ENCODE peak calls at places on chromosomes 5 and 9, in ten cellular contexts. O, D, P, B, W, A, Y, X, Z and E are unnamed samples.

GRCh38 chr5:147822686-147823491 is 8.6 kb downstream of the SPINK1 start:
- DNase-seq in P (peak), B (no peak), Z (peak), Y (no peak), X (no peak), A (peak), W (no peak), O (no peak), D (no peak), E (peak)

GRCh38 chr5:74441616-74442015 is 198.9 kb downstream of the ENC1 start:
- DNase-seq in W (no peak), Y (no peak), B (no peak), X (no peak), A (no peak), Z (no peak), D (no peak), O (no peak), P (no peak), E (no peak)

GRCh38 chr9:95515272-95516113 is 1.3 kb downstream of the PTCH1 start:
- DNase-seq in A (no peak), Z (no peak), D (no peak), X (peak), W (peak), O (no peak), B (no peak), P (peak), Y (no peak), E (no peak)

GRCh38 chr5:36367524-36367923 is 65.8 kb upstream of the RANBP3L start:
- DNase-seq in Z (peak), O (no peak), B (no peak), A (no peak), X (no peak), D (no peak), W (no peak), Y (no peak), P (no peak), E (no peak)

GRCh38 chr5:170296935-170297588 is 515 bp downstream of the LCP2 start:
- DNase-seq in P (peak), W (no peak), B (no peak), A (no peak), D (no peak), X (no peak), O (no peak), Y (no peak), Z (no peak), E (peak)

GRCh38 chr5:72209515-72210115 is 102.3 kb downstream of the MAP1B start:
- DNase-seq in Y (no peak), Z (peak), O (no peak), A (no peak), B (no peak), D (no peak), P (peak), X (no peak), W (no peak), E (no peak)

GRCh38 chr9:114588671-114589526 is 1.3 kb downstream of the ATP6V1G1 start:
- DNase-seq in B (no peak), Z (no peak), O (no peak), X (no peak), W (no peak), Y (no peak), D (no peak), P (no peak), A (no peak), E (peak)

GRCh38 chr9:96047116-96047639 is 171.7 kb downstream of the ERCC6L2 start:
- DNase-seq in Y (no peak), P (no peak), W (no peak), B (no peak), A (no peak), D (no peak), X (peak), O (no peak), Z (no peak), E (no peak)

GRCh38 chr5:41176952-41177351 is 36.4 kb downstream of the C6 start:
- DNase-seq in W (no peak), Z (no peak), X (no peak), D (no peak), Y (no peak), A (no peak), B (no peak), P (no peak), O (no peak), E (no peak)

GRCh38 chr5:82147860-82148573 is 130.1 kb downstream of the RPS23 start:
- DNase-seq in O (no peak), D (no peak), B (no peak), W (no peak), A (peak), X (no peak), P (peak), Z (no peak), Y (no peak), E (no peak)

GRCh38 chr5:1732955-1733354 is 66.7 kb downstream of the MRPL36 start:
- DNase-seq in W (no peak), B (no peak), X (peak), A (peak), O (no peak), D (peak), Y (no peak), P (no peak), Z (peak), E (no peak)

GRCh38 chr5:132679717-132680380 is 6.1 kb downstream of the IL4 start:
- DNase-seq in O (no peak), A (peak), D (no peak), Y (no peak), X (peak), P (no peak), B (no peak), Z (no peak), W (no peak), E (no peak)

GRCh38 chr5:11258001-11258400 is 497.0 kb upstream of the DAP start:
- DNase-seq in O (no peak), D (no peak), B (no peak), Z (no peak), P (no peak), X (no peak), Y (no peak), W (no peak), A (no peak), E (no peak)

GRCh38 chr5:56475689-56476486 is 242.8 kb upstream of the ANKRD55 start:
- DNase-seq in B (no peak), X (no peak), D (no peak), O (no peak), Y (no peak), P (no peak), A (no peak), Z (no peak), W (no peak), E (no peak)

GRCh38 chr5:57338068-57338848 is 144.4 kb downstream of the ACTBL2 start:
- DNase-seq in A (no peak), O (no peak), Z (no peak), P (peak), X (no peak), B (no peak), W (no peak), Y (no peak), D (no peak), E (peak)

GRCh38 chr9:116958886-116959285 is 271.8 kb downstream of the TRIM32 start:
- DNase-seq in Z (no peak), A (no peak), B (no peak), Y (no peak), P (no peak), X (no peak), W (no peak), O (no peak), D (no peak), E (no peak)

GRCh38 chr5:125210241-125210947 is 464.0 kb upstream of the ZNF608 start:
- DNase-seq in D (no peak), Y (no peak), P (no peak), O (no peak), A (no peak), Z (no peak), B (no peak), X (no peak), W (no peak), E (no peak)

GRCh38 chr5:134458234-134458633 is 46.6 kb upstream of the CDKN2AIPNL start:
- DNase-seq in P (no peak), Z (peak), A (peak), Y (peak), D (no peak), B (no peak), W (peak), O (no peak), X (peak), E (no peak)

GRCh38 chr9:121568541-121569265 is 69.1 kb upstream of the GGTA1 start:
- DNase-seq in P (no peak), B (no peak), D (no peak), A (no peak), Y (peak), O (no peak), X (no peak), W (peak), Z (no peak), E (no peak)

GRCh38 chr5:180133971-180134508 is 62.5 kb upstream of the RNF130 start:
- DNase-seq in Y (no peak), B (peak), P (no peak), A (no peak), D (peak), Z (no peak), O (no peak), X (peak), W (no peak), E (no peak)

GRCh38 chr9:124441291-124441690 is 9.0 kb upstream of the ADGRD2 start:
- DNase-seq in B (no peak), Z (no peak), O (no peak), X (peak), D (peak), Y (no peak), A (no peak), P (no peak), W (no peak), E (no peak)

GRCh38 chr5:172820046-172820767 is 13.8 kb upstream of the ERGIC1 start:
- DNase-seq in D (no peak), Z (peak), P (no peak), Y (no peak), X (no peak), O (no peak), A (no peak), W (no peak), B (no peak), E (no peak)

GRCh38 chr5:141051526-141051876 is 327 bp downstream of the PCDHB1 start:
- DNase-seq in P (no peak), Z (no peak), O (no peak), Y (no peak), W (no peak), A (no peak), D (no peak), X (no peak), B (no peak), E (no peak)

GRCh38 chr5:67310169-67310568 is 113.6 kb upstream of the CD180 start:
- DNase-seq in X (no peak), P (no peak), O (no peak), W (no peak), A (no peak), Z (no peak), D (no peak), Y (no peak), B (no peak), E (no peak)

GRCh38 chr9:6552738-6553121 is 92.8 kb downstream of the GLDC start:
- DNase-seq in Z (no peak), W (no peak), Y (no peak), X (no peak), B (no peak), D (no peak), O (no peak), P (no peak), A (no peak), E (no peak)

GRCh38 chr5:43514471-43514815 is 505 bp downstream of the C5orf34 start:
- DNase-seq in X (no peak), D (no peak), A (no peak), Z (no peak), W (no peak), P (no peak), B (no peak), Y (no peak), O (no peak), E (no peak)

GRCh38 chr5:175867587-175868347 is 3.6 kb upstream of the CPLX2 start:
- DNase-seq in Y (no peak), X (no peak), D (peak), O (no peak), A (no peak), P (peak), W (no peak), Z (no peak), B (no peak), E (peak)

GRCh38 chr9:22030101-22030598 is 21.0 kb upstream of the CDKN2B start:
- DNase-seq in P (no peak), D (no peak), Z (no peak), B (no peak), O (no peak), A (no peak), W (no peak), X (no peak), Y (no peak), E (no peak)

GRCh38 chr9:14326264-14326826 is 12.4 kb upstream of the NFIB start:
- DNase-seq in Y (no peak), B (no peak), D (no peak), O (no peak), Z (peak), A (no peak), X (no peak), P (peak), W (no peak), E (no peak)

GRCh38 chr5:6765612-6766525 is 52.6 kb downstream of the TENT4A start:
- DNase-seq in P (peak), X (peak), A (peak), Y (peak), Z (peak), B (no peak), D (no peak), O (peak), W (peak), E (peak)

GRCh38 chr5:107129051-107129450 is 541.7 kb downstream of the EFNA5 start:
- DNase-seq in Y (no peak), A (no peak), O (no peak), W (no peak), Z (no peak), D (no peak), X (no peak), B (no peak), P (no peak), E (no peak)

GRCh38 chr5:109681763-109682162 is 8.0 kb upstream of the MAN2A1 start:
- DNase-seq in O (no peak), Y (no peak), Z (no peak), A (no peak), D (no peak), W (no peak), X (no peak), P (no peak), B (no peak), E (no peak)

GRCh38 chr5:144202725-144203124 is 32.1 kb downstream of the KCTD16 start:
- DNase-seq in W (no peak), A (no peak), B (no peak), O (no peak), P (peak), Y (no peak), D (no peak), X (no peak), Z (no peak), E (no peak)

GRCh38 chr5:144206136-144206535 is 35.5 kb downstream of the KCTD16 start:
- DNase-seq in P (no peak), D (no peak), W (no peak), A (no peak), Y (no peak), O (no peak), Z (no peak), X (no peak), B (no peak), E (no peak)

GRCh38 chr5:144203750-144204596 is 33.3 kb downstream of the KCTD16 start:
- DNase-seq in B (peak), X (no peak), Z (peak), P (peak), D (no peak), O (peak), A (peak), W (no peak), Y (no peak), E (peak)

GRCh38 chr5:144207875-144208444 is 37.3 kb downstream of the KCTD16 start:
- DNase-seq in O (no peak), X (no peak), A (no peak), Z (no peak), P (no peak), W (no peak), B (no peak), Y (no peak), D (no peak), E (no peak)

GRCh38 chr5:144205141-144205551 is 34.5 kb downstream of the KCTD16 start:
- DNase-seq in A (no peak), X (no peak), Z (no peak), W (no peak), P (no peak), D (no peak), O (no peak), B (no peak), Y (no peak), E (no peak)
- TF ChIP-seq POLR2A in A (no peak), X (no peak), Z (no peak), W (no peak), P (no peak), D (no peak), O (no peak), B (no peak), Y (no peak), E (no peak)

DNA sequence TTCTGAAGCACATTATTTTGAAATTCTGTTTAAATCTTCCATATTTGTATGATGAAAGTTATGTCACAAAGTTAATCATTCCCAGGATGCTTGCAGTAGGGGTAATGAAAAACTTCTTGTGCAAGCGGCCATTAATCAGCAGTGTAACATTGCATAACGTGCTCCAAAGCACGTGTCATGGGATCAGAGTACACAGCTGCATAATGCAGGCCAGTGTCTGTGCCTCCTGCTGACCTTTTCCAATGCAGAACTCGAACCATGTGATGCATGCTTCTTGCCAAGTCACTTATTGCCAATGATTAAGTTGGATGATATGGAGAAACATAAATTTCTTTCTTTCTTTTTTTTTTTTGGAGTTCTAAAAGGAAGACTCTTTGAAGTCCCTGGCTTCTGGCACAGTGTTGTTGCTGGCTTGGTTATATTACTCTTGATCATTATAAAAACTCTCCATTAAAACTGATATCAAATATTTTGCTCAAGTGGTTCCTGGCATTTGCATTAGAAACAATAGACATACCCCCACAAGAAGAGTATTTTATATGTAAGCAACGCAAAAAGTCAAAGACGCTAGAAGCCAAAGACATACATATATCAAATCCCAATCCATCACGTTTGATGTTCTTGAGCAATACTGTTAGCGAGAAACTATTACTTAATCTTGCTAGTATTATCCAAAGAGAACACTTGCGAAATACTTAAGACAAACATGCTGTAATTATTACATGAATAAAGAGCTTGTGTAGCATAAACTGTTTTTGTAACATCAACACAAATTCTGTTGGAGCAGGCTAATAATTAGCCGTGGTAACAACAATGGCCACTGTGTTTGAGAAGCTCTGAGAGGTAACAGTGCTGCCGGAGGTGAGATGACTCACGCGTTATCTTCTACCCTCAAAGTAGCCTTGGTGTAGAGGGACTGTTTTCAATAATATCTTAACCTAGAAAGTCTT is 164.2 kb downstream of the AUH start:
- DNase-seq in B (peak), O (peak), P (peak), A (peak), W (no peak), Y (peak), X (no peak), Z (peak), D (peak), E (peak)
- TF ChIP-seq POLR2A in B (peak), O (no peak), P (no peak), A (no peak), W (no peak), Y (peak), X (no peak), Z (no peak), D (peak), E (no peak)

GRCh38 chr5:114055318-114055788 is 306.5 kb upstream of the KCNN2 start:
- DNase-seq in W (peak), B (no peak), Z (peak), D (no peak), X (no peak), O (no peak), P (no peak), A (no peak), Y (peak), E (no peak)
- TF ChIP-seq POLR2A in W (no peak), B (no peak), Z (no peak), D (no peak), X (no peak), O (no peak), P (no peak), A (no peak), Y (no peak), E (no peak)

DNA sequence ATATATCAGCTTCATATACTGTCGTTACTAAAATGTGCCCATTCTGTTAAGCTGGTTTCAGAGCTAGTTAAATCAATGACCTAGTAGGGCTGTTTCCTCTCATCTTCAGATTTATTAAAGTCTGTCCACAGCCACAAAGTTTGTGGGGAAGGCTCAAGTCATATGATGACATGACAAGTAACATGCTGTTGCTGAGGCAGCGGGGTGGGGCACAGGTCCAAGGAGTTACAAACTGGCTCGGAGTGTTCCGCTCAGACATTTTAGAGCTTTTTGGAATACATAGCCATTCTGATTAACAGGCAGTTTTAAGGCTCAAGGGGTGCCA is 2.7 kb upstream of the ANP32B start:
- DNase-seq in O (no peak), Y (no peak), P (no peak), D (no peak), B (no peak), A (peak), W (no peak), X (no peak), Z (peak), E (peak)
- TF ChIP-seq POLR2A in O (no peak), Y (no peak), P (no peak), D (no peak), B (no peak), A (no peak), W (no peak), X (no peak), Z (no peak), E (no peak)

GRCh38 chr9:35730486-35730854 is 1.5 kb downstream of the TLN1 start:
- DNase-seq in P (no peak), O (no peak), W (no peak), A (no peak), Y (no peak), X (no peak), Z (no peak), B (no peak), D (no peak), E (peak)

GRCh38 chr9:35733109-35733541 is 659 bp downstream of the CREB3 start:
- DNase-seq in X (no peak), Z (peak), D (no peak), P (peak), O (no peak), A (no peak), Y (no peak), B (no peak), W (no peak), E (peak)

GRCh38 chr9:35734096-35734495 is 1.6 kb downstream of the CREB3 start:
- DNase-seq in Y (no peak), W (no peak), D (no peak), Z (no peak), X (no peak), O (no peak), B (no peak), P (no peak), A (no peak), E (no peak)

GRCh38 chr9:35731415-35732184 is 395 bp downstream of the TLN1 start:
- DNase-seq in O (no peak), D (no peak), A (peak), Y (no peak), W (no peak), B (peak), Z (no peak), P (peak), X (no peak), E (no peak)

GRCh38 chr9:35732185-35733108 is at the start of the genes CREB3 and TLN1:
- DNase-seq in W (peak), P (peak), O (peak), Y (peak), X (peak), D (peak), Z (peak), A (peak), B (peak), E (peak)
- TF ChIP-seq POLR2A in W (peak), P (peak), O (peak), Y (peak), X (no peak), D (peak), Z (peak), A (no peak), B (peak), E (peak)

GRCh38 chr5:34656001-34656699 is at the start of gene RAI14:
- DNase-seq in A (peak), X (peak), Z (peak), B (no peak), Y (peak), D (peak), O (peak), W (peak), P (peak), E (no peak)
- TF ChIP-seq POLR2A in A (no peak), X (no peak), Z (peak), B (peak), Y (peak), D (peak), O (peak), W (peak), P (no peak), E (no peak)

GRCh38 chr5:138463335-138464017 is 1.8 kb upstream of the EGR1 start:
- DNase-seq in O (no peak), B (no peak), Y (peak), P (peak), Z (no peak), A (no peak), W (no peak), X (no peak), D (no peak), E (no peak)

GRCh38 chr5:138466058-138466899 is 1.0 kb downstream of the EGR1 start:
- DNase-seq in P (no peak), Y (no peak), Z (peak), O (no peak), X (peak), B (no peak), D (peak), A (no peak), W (no peak), E (peak)

GRCh38 chr5:138465288-138466057 is at the start of gene EGR1:
- DNase-seq in O (peak), A (peak), W (peak), X (peak), B (peak), Z (peak), Y (peak), P (peak), D (peak), E (peak)

GRCh38 chr5:138464388-138465287 is 641 bp upstream of the EGR1 start:
- DNase-seq in Z (peak), B (peak), P (peak), D (peak), A (peak), W (peak), O (peak), X (peak), Y (peak), E (peak)

GRCh38 chr5:138464018-138464387 is 1.3 kb upstream of the EGR1 start:
- DNase-seq in P (peak), A (peak), B (peak), W (peak), Y (peak), Z (peak), X (peak), D (peak), O (peak), E (peak)
- TF ChIP-seq POLR2A in P (peak), A (no peak), B (peak), W (peak), Y (peak), Z (peak), X (peak), D (peak), O (no peak), E (no peak)